ENCODE peak calls at places on chromosome 14, in ten cellular contexts. B is RWPE2; T is activated T-helper 17 cell treated with anti-CD3 and anti-CD28 coated beads, Interleukin-2, amount 50 U/mL, for 72 hours; K is A549; F is omental fat pad; H is gastroesophageal sphincter; I is GM12878; R is lower lobe of right lung; O is IMR-90; X is activated CD8-positive, alpha-beta T cell treated with anti-CD3 and anti-CD28 coated beads for 36 hours. D is an unnamed sample.

GRCh38 chr14:64811676-64812075 is 68.0 kb downstream of the SPTB start:
- ATAC-seq in B (no peak), H (no peak), T (no peak), O (no peak), X (no peak), K (no peak), I (no peak), F (no peak), R (no peak), D (no peak)

GRCh38 chr14:64676410-64677008 is 27.7 kb upstream of the PLEKHG3 start:
- ATAC-seq in K (no peak), H (no peak), R (no peak), F (no peak), O (no peak), X (no peak), I (peak), T (peak), B (no peak), D (no peak)

GRCh38 chr14:69079188-69079742 is 73.7 kb downstream of the DCAF5 start:
- ATAC-seq in B (peak), F (peak), K (peak), R (peak), X (no peak), I (no peak), H (peak), T (no peak), O (peak), D (no peak)

GRCh38 chr14:73973497-73973896 is 23.4 kb downstream of the COQ6 start:
- ATAC-seq in R (no peak), B (no peak), K (no peak), H (no peak), I (no peak), T (no peak), F (no peak), O (no peak), X (no peak), D (no peak)

GRCh38 chr14:105275267-105275946 is 25.4 kb downstream of the BRF1 start:
- ATAC-seq in F (peak), X (no peak), H (peak), R (no peak), K (no peak), O (peak), T (no peak), B (peak), I (no peak), D (no peak)

GRCh38 chr14:92353447-92353846 is 30.5 kb downstream of the SLC24A4 start:
- ATAC-seq in H (no peak), I (no peak), B (no peak), O (no peak), F (no peak), T (peak), K (no peak), R (no peak), X (no peak), D (no peak)

GRCh38 chr14:93303659-93304058 is 29.2 kb downstream of the BTBD7 start:
- ATAC-seq in X (no peak), T (no peak), K (no peak), F (no peak), O (no peak), R (no peak), B (no peak), H (no peak), I (no peak), D (no peak)

GRCh38 chr14:43790681-43791080 is 716.4 kb downstream of the FSCB start:
- ATAC-seq in R (no peak), O (no peak), X (no peak), H (no peak), F (no peak), I (no peak), K (no peak), B (no peak), T (no peak), D (no peak)

GRCh38 chr14:24941719-24942118 is 108.2 kb downstream of the STXBP6 start:
- ATAC-seq in B (no peak), F (no peak), T (no peak), H (no peak), X (no peak), O (no peak), I (peak), K (no peak), R (no peak), D (no peak)

GRCh38 chr14:64213853-64214570 is 80.2 kb downstream of the ESR2 start:
- ATAC-seq in H (no peak), F (no peak), T (no peak), K (no peak), B (no peak), X (no peak), I (no peak), O (no peak), R (no peak), D (no peak)

GRCh38 chr14:82766128-82766527 is 1232.5 kb upstream of the SEL1L start:
- ATAC-seq in B (no peak), T (no peak), R (no peak), F (no peak), O (no peak), K (no peak), H (no peak), I (no peak), X (no peak), D (no peak)

GRCh38 chr14:24964048-24964447 is 85.9 kb downstream of the STXBP6 start:
- ATAC-seq in O (no peak), H (no peak), T (no peak), X (no peak), B (no peak), K (no peak), R (no peak), I (peak), F (no peak), D (no peak)

D was measured in stimulated activated memory B cell treated with anti-CD40 and anti-IgM and Interleukin-4, amounts not matched to agents 10 μg/mL and 1 μg/mL and 100 μg/mL, for 72 hours.